ENCODE peak calls at places on chromosomes 12 and 14, in six cellular contexts. X is left ventricle myocardium inferior, S is tibial nerve, G is AG09319, B is WTC11, O is heart right ventricle. J is an unnamed sample.

GRCh38 chr12:64895541-64895940 is 71.1 kb downstream of the TBC1D30 start:
- DNase-seq in X (no peak), S (no peak), G (no peak), B (no peak), O (no peak), J (no peak)

GRCh38 chr14:80275208-80275850 is 64.0 kb upstream of the DIO2 start:
- DNase-seq in X (no peak), S (no peak), G (no peak), B (no peak), O (no peak), J (no peak)

GRCh38 chr12:52266514-52266913 is 7.9 kb upstream of the KRT86 start:
- DNase-seq in X (no peak), S (no peak), G (no peak), B (no peak), O (no peak), J (no peak)

GRCh38 chr12:70045036-70045435 is 198.2 kb upstream of the CNOT2 start:
- DNase-seq in X (no peak), S (no peak), G (no peak), B (no peak), O (peak; percentile 29), J (no peak)

GRCh38 chr12:103665971-103666370 is 78.9 kb downstream of the STAB2 start:
- DNase-seq in X (no peak), S (no peak), G (no peak), B (peak; percentile 23), O (no peak), J (no peak)

GRCh38 chr12:93178154-93178878 is 199.4 kb upstream of the NUDT4 start:
- DNase-seq in X (no peak), S (no peak), G (no peak), B (no peak), O (no peak), J (no peak)

GRCh38 chr14:91249841-91250616 is 5.5 kb upstream of the GPR68 start:
- DNase-seq in X (no peak), S (no peak), G (no peak), B (no peak), O (no peak), J (peak; percentile 49)

GRCh38 chr14:72618424-72618823 is 275.5 kb downstream of the DPF3 start:
- DNase-seq in X (no peak), S (no peak), G (no peak), B (no peak), O (no peak), J (no peak)

GRCh38 chr12:130872179-130873096 is 572 bp downstream of the RAN start:
- DNase-seq in X (peak; percentile 29), S (no peak), G (no peak), B (peak; percentile 32), O (no peak), J (peak; percentile 57)

GRCh38 chr12:54059668-54060067 is 6.0 kb downstream of the HOXC4 start:
- DNase-seq in X (no peak), S (no peak), G (no peak), B (no peak), O (no peak), J (no peak)

GRCh38 chr12:54058189-54058917 is 4.7 kb downstream of the HOXC4 start:
- DNase-seq in X (no peak), S (no peak), G (no peak), B (no peak), O (no peak), J (no peak)

GRCh38 chr12:54060975-54061778 is 7.5 kb downstream of the HOXC4 start:
- DNase-seq in X (no peak), S (no peak), G (no peak), B (no peak), O (no peak), J (no peak)

GRCh38 chr12:54056110-54056509 is 2.5 kb downstream of the HOXC4 start:
- DNase-seq in X (no peak), S (no peak), G (no peak), B (no peak), O (no peak), J (no peak)

DNA sequence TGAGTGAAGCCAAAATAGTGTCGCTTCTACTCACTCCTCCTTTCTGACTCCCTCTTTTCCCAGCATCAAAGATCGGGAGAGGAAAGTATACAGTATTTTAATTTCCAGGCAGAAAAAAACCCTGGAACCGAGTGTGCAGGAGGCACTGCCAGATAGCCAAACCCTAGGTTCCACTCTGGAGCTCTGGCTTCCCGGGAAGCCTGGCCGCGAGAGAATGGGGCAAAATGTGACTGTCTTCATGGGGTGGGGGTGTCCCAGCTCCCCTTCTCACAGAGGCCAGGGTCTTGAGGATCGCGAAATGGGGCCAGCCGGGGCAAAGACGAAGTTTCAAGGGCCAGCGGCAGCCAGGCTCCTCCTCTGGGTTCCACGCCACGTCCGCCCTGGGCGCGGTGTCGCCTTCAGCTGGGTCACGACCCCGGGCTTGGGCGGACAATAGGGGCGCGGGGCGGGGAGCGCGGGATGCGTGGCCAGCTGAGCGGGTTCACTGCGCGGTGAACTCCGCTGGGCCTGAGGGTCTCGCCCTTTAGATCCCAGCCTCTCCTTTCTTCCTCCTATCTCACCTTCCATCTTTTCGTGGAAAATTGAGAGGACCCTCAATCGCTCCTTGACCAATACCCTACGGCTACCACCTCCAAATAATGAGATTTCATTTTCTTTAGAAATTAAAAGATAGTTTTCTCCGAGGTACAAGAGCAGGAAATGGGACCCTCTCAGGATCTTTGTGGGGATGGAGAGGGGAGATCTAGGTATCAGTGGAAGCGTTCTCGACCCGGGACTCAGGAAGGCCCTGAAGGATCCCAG is 6.7 kb downstream of the HOXC4 start:
- DNase-seq in X (no peak), S (no peak), G (no peak), B (no peak), O (no peak), J (no peak)
- TF ChIP-seq CTCF in X (no peak), S (no peak), G (no peak), B (no peak), O (no peak), J (no peak)

GRCh38 chr12:83784298-83784890 is 1097.7 kb downstream of the TMTC2 start:
- DNase-seq in X (no peak), S (no peak), G (no peak), B (peak; percentile 19), O (no peak), J (no peak)
- TF ChIP-seq CTCF in X (no peak), S (no peak), G (no peak), B (no peak), O (no peak), J (no peak)

GRCh38 chr14:31545328-31545727 is 15.9 kb upstream of the NUBPL start:
- DNase-seq in X (no peak), S (no peak), G (no peak), B (no peak), O (no peak), J (no peak)

GRCh38 chr14:31549817-31550216 is 11.4 kb upstream of the NUBPL start:
- DNase-seq in X (no peak), S (no peak), G (no peak), B (no peak), O (no peak), J (no peak)

GRCh38 chr14:31541702-31542101 is 19.5 kb upstream of the NUBPL start:
- DNase-seq in X (no peak), S (no peak), G (no peak), B (no peak), O (no peak), J (no peak)

GRCh38 chr14:31543969-31544799 is 17.0 kb upstream of the NUBPL start:
- DNase-seq in X (no peak), S (no peak), G (no peak), B (no peak), O (no peak), J (no peak)
- TF ChIP-seq CTCF in X (peak; percentile 44), S (peak; percentile 7), G (peak; percentile 11), B (no peak), O (peak; percentile 45), J (no peak)

GRCh38 chr14:49865431-49865859 is 12.9 kb upstream of the NEMF start:
- DNase-seq in X (peak; percentile 80), S (peak; percentile 78), G (no peak), B (peak; percentile 85), O (peak; percentile 67), J (peak; percentile 70)
- TF ChIP-seq CTCF in X (peak; percentile 89), S (peak; percentile 69), G (peak; percentile 95), B (peak; percentile 84), O (peak; percentile 88), J (peak; percentile 93)

GRCh38 chr14:66509874-66510273 is 1.9 kb downstream of the GPHN start:
- DNase-seq in X (no peak), S (no peak), G (no peak), B (no peak), O (no peak), J (no peak)

GRCh38 chr14:66508547-66508845 is 549 bp downstream of the GPHN start:
- DNase-seq in X (no peak), S (no peak), G (no peak), B (no peak), O (no peak), J (no peak)

GRCh38 chr14:66507181-66507721 is 696 bp upstream of the GPHN start:
- DNase-seq in X (no peak), S (no peak), G (no peak), B (no peak), O (no peak), J (no peak)

GRCh38 chr14:66508846-66509621 is 1.1 kb downstream of the GPHN start:
- DNase-seq in X (peak; percentile 29), S (peak; percentile 27), G (no peak), B (peak; percentile 44), O (peak; percentile 28), J (peak; percentile 22)

DNA sequence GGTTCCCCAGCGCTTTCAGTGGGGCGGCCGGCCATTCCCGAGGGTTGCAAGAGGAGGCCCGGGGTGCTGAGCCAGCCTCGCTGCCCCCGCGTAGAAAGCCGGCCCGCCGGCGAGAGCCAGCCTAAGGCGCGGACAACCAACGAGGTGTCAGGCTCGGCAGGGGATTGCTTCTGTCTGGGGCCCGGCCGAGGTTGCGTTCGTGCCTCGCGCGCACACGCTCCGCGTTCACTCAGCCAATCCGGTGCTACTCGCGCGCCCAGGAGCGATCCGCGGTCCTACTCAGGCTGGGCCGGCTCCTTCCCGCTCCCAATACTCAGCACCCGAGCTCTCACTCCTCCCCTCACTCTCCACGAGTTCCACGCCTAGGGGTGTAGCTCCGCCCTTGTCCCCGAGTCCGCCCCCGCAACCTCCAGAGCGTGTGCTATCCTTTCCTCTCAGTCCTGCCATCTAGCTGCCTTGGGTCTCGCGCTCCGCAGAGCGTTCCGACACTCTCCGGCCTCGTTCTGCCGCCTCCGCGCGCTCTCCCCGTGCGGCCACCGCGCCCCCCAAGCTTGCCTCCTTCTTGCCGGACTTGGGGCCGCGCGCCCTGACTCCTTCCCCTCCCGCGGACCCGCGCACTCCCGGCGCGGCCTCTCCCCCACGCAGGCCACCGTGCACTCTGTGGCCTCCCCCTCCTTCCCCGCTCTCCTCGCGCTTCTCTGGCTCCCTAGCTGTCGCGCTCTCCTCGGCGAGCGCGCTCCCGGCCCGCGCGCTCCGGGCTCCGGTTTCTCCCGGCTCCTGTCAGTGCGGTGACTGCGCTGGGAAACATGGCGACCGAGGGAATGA is at the start of gene GPHN:
- DNase-seq in X (peak; percentile 97), S (peak; percentile 88), G (peak; percentile 94), B (peak; percentile 93), O (peak; percentile 97), J (peak; percentile 70)
- TF ChIP-seq CTCF in X (peak; percentile 63), S (peak; percentile 52), G (peak; percentile 38), B (no peak), O (peak; percentile 77), J (no peak)